ENCODE peak calls at places on chromosomes 6 and 20, in four cellular contexts. One of them, this sample, is unnamed.

GRCh38 chr6:1854296-1854695 is 244.6 kb downstream of the FOXC1 start:
- DNase-seq in pons: no peak
- DNase-seq in GM23338: no peak
- DNase-seq in activated naive CD4-positive, alpha-beta T cell treated with anti-CD3 and anti-CD28 coated beads, Interleukin-2, amount 50 U/mL, for 72 hours: no peak
- DNase-seq in this sample: no peak

GRCh38 chr6:113364781-113365545 is 492.2 kb upstream of the MARCKS start:
- DNase-seq in GM23338: no peak
- DNase-seq in pons: no peak
- DNase-seq in activated naive CD4-positive, alpha-beta T cell treated with anti-CD3 and anti-CD28 coated beads, Interleukin-2, amount 50 U/mL, for 72 hours: no peak
- DNase-seq in this sample: no peak

GRCh38 chr6:107118976-107119375 is 3.7 kb upstream of the BEND3 start:
- DNase-seq in GM23338: no peak
- DNase-seq in pons: no peak
- DNase-seq in activated naive CD4-positive, alpha-beta T cell treated with anti-CD3 and anti-CD28 coated beads, Interleukin-2, amount 50 U/mL, for 72 hours: no peak
- DNase-seq in this sample: no peak

GRCh38 chr20:57666106-57666833 is 43.5 kb downstream of the PMEPA1 start:
- DNase-seq in activated naive CD4-positive, alpha-beta T cell treated with anti-CD3 and anti-CD28 coated beads, Interleukin-2, amount 50 U/mL, for 72 hours: no peak
- DNase-seq in GM23338: no peak
- DNase-seq in pons: no peak
- DNase-seq in this sample: no peak

GRCh38 chr6:75444899-75445298 is 48.7 kb downstream of the FILIP1 start:
- DNase-seq in GM23338: no peak
- DNase-seq in activated naive CD4-positive, alpha-beta T cell treated with anti-CD3 and anti-CD28 coated beads, Interleukin-2, amount 50 U/mL, for 72 hours: no peak
- DNase-seq in pons: no peak
- DNase-seq in this sample: no peak

GRCh38 chr6:142372348-142372747 is 70.5 kb downstream of the ADGRG6 start:
- DNase-seq in GM23338: no peak
- DNase-seq in activated naive CD4-positive, alpha-beta T cell treated with anti-CD3 and anti-CD28 coated beads, Interleukin-2, amount 50 U/mL, for 72 hours: no peak
- DNase-seq in pons: no peak
- DNase-seq in this sample: no peak

GRCh38 chr6:92887871-92888270 is 531.5 kb downstream of the EPHA7 start:
- DNase-seq in pons: no peak
- DNase-seq in GM23338: no peak
- DNase-seq in activated naive CD4-positive, alpha-beta T cell treated with anti-CD3 and anti-CD28 coated beads, Interleukin-2, amount 50 U/mL, for 72 hours: no peak
- DNase-seq in this sample: no peak

GRCh38 chr6:81792826-81793225 is 40.3 kb upstream of the TENT5A start:
- DNase-seq in GM23338: no peak
- DNase-seq in activated naive CD4-positive, alpha-beta T cell treated with anti-CD3 and anti-CD28 coated beads, Interleukin-2, amount 50 U/mL, for 72 hours: no peak
- DNase-seq in pons: no peak
- DNase-seq in this sample: no peak

GRCh38 chr20:6566821-6567220 is 200.7 kb upstream of the BMP2 start:
- DNase-seq in activated naive CD4-positive, alpha-beta T cell treated with anti-CD3 and anti-CD28 coated beads, Interleukin-2, amount 50 U/mL, for 72 hours: no peak
- DNase-seq in GM23338: no peak
- DNase-seq in pons: no peak
- DNase-seq in this sample: no peak

GRCh38 chr20:57618091-57618765 is 2.0 kb downstream of the ZBP1 start:
- DNase-seq in activated naive CD4-positive, alpha-beta T cell treated with anti-CD3 and anti-CD28 coated beads, Interleukin-2, amount 50 U/mL, for 72 hours: no peak
- DNase-seq in pons: no peak
- DNase-seq in GM23338: no peak
- DNase-seq in this sample: no peak

GRCh38 chr6:69866351-69867074 is at the start of gene COL19A1:
- DNase-seq in pons: no peak
- DNase-seq in activated naive CD4-positive, alpha-beta T cell treated with anti-CD3 and anti-CD28 coated beads, Interleukin-2, amount 50 U/mL, for 72 hours: no peak
- DNase-seq in GM23338: peak; percentile 59
- DNase-seq in this sample: no peak

GRCh38 chr6:147131728-147132127 is 72.5 kb upstream of the STXBP5 start:
- DNase-seq in GM23338: peak; percentile 30
- DNase-seq in pons: peak; percentile 22
- DNase-seq in activated naive CD4-positive, alpha-beta T cell treated with anti-CD3 and anti-CD28 coated beads, Interleukin-2, amount 50 U/mL, for 72 hours: no peak
- DNase-seq in this sample: peak; percentile 7

GRCh38 chr6:41053056-41053455 is at the start of gene APOBEC2:
- DNase-seq in GM23338: no peak
- DNase-seq in pons: no peak
- DNase-seq in activated naive CD4-positive, alpha-beta T cell treated with anti-CD3 and anti-CD28 coated beads, Interleukin-2, amount 50 U/mL, for 72 hours: no peak
- DNase-seq in this sample: no peak

GRCh38 chr6:143060806-143061596 is at the start of gene AIG1:
- DNase-seq in activated naive CD4-positive, alpha-beta T cell treated with anti-CD3 and anti-CD28 coated beads, Interleukin-2, amount 50 U/mL, for 72 hours: no peak
- DNase-seq in pons: peak; percentile 63
- DNase-seq in GM23338: peak; percentile 73
- DNase-seq in this sample: peak; percentile 74

GRCh38 chr6:161463061-161463460 is 189.2 kb upstream of the AGPAT4 start:
- DNase-seq in activated naive CD4-positive, alpha-beta T cell treated with anti-CD3 and anti-CD28 coated beads, Interleukin-2, amount 50 U/mL, for 72 hours: no peak
- DNase-seq in GM23338: no peak
- DNase-seq in pons: no peak
- DNase-seq in this sample: no peak

GRCh38 chr6:5998741-5999687 is 7.7 kb downstream of the NRN1 start:
- DNase-seq in GM23338: peak; percentile 74
- DNase-seq in activated naive CD4-positive, alpha-beta T cell treated with anti-CD3 and anti-CD28 coated beads, Interleukin-2, amount 50 U/mL, for 72 hours: no peak
- DNase-seq in pons: no peak
- DNase-seq in this sample: no peak

GRCh38 chr20:57417051-57417689 is 26.0 kb downstream of the RBM38 start:
- DNase-seq in GM23338: no peak
- DNase-seq in activated naive CD4-positive, alpha-beta T cell treated with anti-CD3 and anti-CD28 coated beads, Interleukin-2, amount 50 U/mL, for 72 hours: no peak
- DNase-seq in pons: no peak
- DNase-seq in this sample: no peak

This sample was measured in globus pallidus.